ENCODE peak calls at places on chromosome 2, in six cellular contexts. M is WERI-Rb-1, L is lower lobe of right lung, B is cardiac fibroblast, X is RWPE1, E is tibial artery. R is an unnamed sample.

GRCh38 chr2:46988733-46989481 is 73.3 kb upstream of the MCFD2 start:
- DNase-seq in L (no peak), E (no peak), B (no peak), X (no peak), M (peak), R (no peak)

GRCh38 chr2:207504513-207505171 is 25.1 kb upstream of the CREB1 start:
- DNase-seq in X (no peak), B (peak), M (peak), L (no peak), E (no peak), R (no peak)

GRCh38 chr2:29021886-29022285 is 40.8 kb downstream of the TOGARAM2 start:
- DNase-seq in M (no peak), B (no peak), L (no peak), E (no peak), X (no peak), R (no peak)

GRCh38 chr2:240358821-240359342 is 76.6 kb upstream of the GPC1 start:
- DNase-seq in X (no peak), M (no peak), B (no peak), L (peak), E (no peak), R (peak)

GRCh38 chr2:110121592-110121991 is 6.0 kb upstream of the MALL start:
- DNase-seq in L (no peak), E (no peak), X (no peak), B (no peak), M (no peak), R (no peak)

GRCh38 chr2:233034-233433 is 30.8 kb downstream of the SH3YL1 start:
- DNase-seq in L (no peak), X (no peak), B (no peak), M (no peak), E (no peak), R (no peak)

GRCh38 chr2:231133365-231134114 is 8.7 kb upstream of the HTR2B start:
- DNase-seq in X (no peak), B (peak), M (no peak), L (no peak), E (no peak), R (no peak)

GRCh38 chr2:186590538-186591441 is 934 bp downstream of the ITGAV start:
- DNase-seq in E (no peak), X (peak), M (peak), L (no peak), B (peak), R (peak)

GRCh38 chr2:190717306-190717705 is 68.4 kb downstream of the NAB1 start:
- DNase-seq in L (no peak), M (no peak), X (no peak), E (no peak), B (no peak), R (no peak)

GRCh38 chr2:159960413-159960812 is 102.0 kb downstream of the PLA2R1 start:
- DNase-seq in B (peak), E (no peak), L (no peak), X (peak), M (no peak), R (no peak)

GRCh38 chr2:12948963-12949353 is 232.2 kb downstream of the TRIB2 start:
- DNase-seq in X (no peak), M (no peak), E (no peak), B (no peak), L (no peak), R (no peak)

GRCh38 chr2:106944220-106944619 is 58.3 kb upstream of the ST6GAL2 start:
- DNase-seq in B (peak), L (no peak), X (no peak), E (no peak), M (no peak), R (no peak)

GRCh38 chr2:7707723-7708122 is 790.5 kb downstream of the RNF144A start:
- DNase-seq in B (no peak), E (no peak), X (peak), M (no peak), L (no peak), R (no peak)

GRCh38 chr2:20187331-20187730 is 37.6 kb downstream of the SDC1 start:
- DNase-seq in E (no peak), M (no peak), L (no peak), X (no peak), B (no peak), R (no peak)

GRCh38 chr2:158142568-158143332 is 41.1 kb downstream of the UPP2 start:
- DNase-seq in X (no peak), L (no peak), B (peak), M (no peak), E (no peak), R (no peak)

GRCh38 chr2:120433816-120434290 is 87.9 kb downstream of the INHBB start:
- DNase-seq in L (no peak), X (no peak), E (no peak), M (no peak), B (no peak), R (no peak)

GRCh38 chr2:58447586-58447985 is 206.5 kb upstream of the FANCL start:
- DNase-seq in L (no peak), B (no peak), M (no peak), E (no peak), X (peak), R (no peak)

GRCh38 chr2:95231723-95232122 is 24.4 kb downstream of the ZNF892 start:
- DNase-seq in X (peak), B (peak), L (peak), E (no peak), M (peak), R (peak)

GRCh38 chr2:197799072-197799471 is 5.3 kb upstream of the PLCL1 start:
- DNase-seq in E (no peak), M (no peak), L (no peak), B (peak), X (no peak), R (no peak)

GRCh38 chr2:29900971-29901633 is 20.3 kb downstream of the ALK start:
- DNase-seq in E (no peak), X (no peak), B (no peak), M (no peak), L (no peak), R (no peak)

GRCh38 chr2:43399515-43400245 is 173.3 kb upstream of the ZFP36L2 start:
- DNase-seq in E (no peak), X (peak), M (no peak), B (peak), L (no peak), R (no peak)

GRCh38 chr2:73947412-73948018 is 20.8 kb downstream of the DGUOK start:
- DNase-seq in X (no peak), L (no peak), B (no peak), E (no peak), M (peak), R (no peak)

GRCh38 chr2:11753452-11753885 is 7.0 kb downstream of the LPIN1 start:
- DNase-seq in B (no peak), E (no peak), X (peak), L (peak), M (no peak), R (no peak)

GRCh38 chr2:714005-714741 is 37.0 kb upstream of the TMEM18 start:
- DNase-seq in E (no peak), M (peak), X (peak), L (no peak), B (peak), R (peak)

GRCh38 chr2:36356990-36357505 is 1.5 kb downstream of the CRIM1 start:
- DNase-seq in E (no peak), X (no peak), M (peak), L (no peak), B (no peak), R (peak)

GRCh38 chr2:172710584-172711024 is 25.0 kb upstream of the RAPGEF4 start:
- DNase-seq in M (peak), X (peak), E (no peak), L (no peak), B (peak), R (peak)

GRCh38 chr2:98822301-98823164 is 91.6 kb upstream of the MGAT4A start:
- DNase-seq in M (no peak), X (no peak), B (no peak), L (peak), E (peak), R (peak)

GRCh38 chr2:65291221-65292094 is 63.8 kb downstream of the ACTR2 start:
- DNase-seq in L (no peak), B (no peak), M (no peak), E (no peak), X (no peak), R (no peak)

GRCh38 chr2:13353083-13353482 is 636.3 kb downstream of the TRIB2 start:
- DNase-seq in B (no peak), X (no peak), L (no peak), M (no peak), E (no peak), R (no peak)

GRCh38 chr2:128316777-128317185 is 1.9 kb downstream of the HS6ST1 start:
- DNase-seq in B (no peak), E (no peak), X (no peak), L (peak), M (no peak), R (no peak)

GRCh38 chr2:199136241-199136640 is 321.5 kb downstream of the SATB2 start:
- DNase-seq in L (no peak), X (no peak), B (no peak), E (no peak), M (no peak), R (no peak)

DNA sequence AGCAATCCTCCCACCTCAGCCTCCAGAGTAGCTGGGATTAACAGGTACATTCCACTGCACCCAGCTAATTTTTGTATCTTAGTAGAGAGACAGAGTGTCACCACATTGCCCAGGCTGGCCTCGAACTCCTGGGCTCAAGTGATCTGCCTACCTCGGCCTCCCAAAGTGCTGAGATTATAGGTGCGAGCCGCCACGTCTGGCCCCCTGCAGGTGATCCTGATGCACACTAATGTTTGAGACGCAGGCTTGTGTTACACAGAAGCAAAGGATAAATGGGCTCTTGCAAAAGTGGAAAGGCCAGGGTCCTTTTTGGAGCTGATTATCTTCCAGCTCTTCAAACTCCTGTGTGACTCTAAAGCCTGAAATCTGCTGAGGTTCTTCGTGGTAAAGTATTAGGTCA is 84.2 kb downstream of the TGFA start:
- DNase-seq in L (no peak), B (no peak), E (no peak), X (no peak), M (no peak), R (no peak)
- TF ChIP-seq CTCF in L (no peak), B (no peak), E (no peak), X (no peak), M (peak), R (peak)

GRCh38 chr2:62723253-62723652 is 17.7 kb downstream of the EHBP1 start:
- DNase-seq in B (no peak), E (no peak), X (no peak), M (no peak), L (no peak), R (no peak)

GRCh38 chr2:62724106-62724505 is 18.6 kb downstream of the EHBP1 start:
- DNase-seq in E (no peak), X (no peak), M (no peak), L (no peak), B (peak), R (no peak)

GRCh38 chr2:62727259-62727867 is 21.9 kb downstream of the EHBP1 start:
- DNase-seq in B (no peak), E (no peak), L (no peak), X (no peak), M (no peak), R (no peak)

GRCh38 chr2:62725712-62726055 is 20.2 kb downstream of the EHBP1 start:
- DNase-seq in M (no peak), B (no peak), E (no peak), X (no peak), L (no peak), R (no peak)

DNA sequence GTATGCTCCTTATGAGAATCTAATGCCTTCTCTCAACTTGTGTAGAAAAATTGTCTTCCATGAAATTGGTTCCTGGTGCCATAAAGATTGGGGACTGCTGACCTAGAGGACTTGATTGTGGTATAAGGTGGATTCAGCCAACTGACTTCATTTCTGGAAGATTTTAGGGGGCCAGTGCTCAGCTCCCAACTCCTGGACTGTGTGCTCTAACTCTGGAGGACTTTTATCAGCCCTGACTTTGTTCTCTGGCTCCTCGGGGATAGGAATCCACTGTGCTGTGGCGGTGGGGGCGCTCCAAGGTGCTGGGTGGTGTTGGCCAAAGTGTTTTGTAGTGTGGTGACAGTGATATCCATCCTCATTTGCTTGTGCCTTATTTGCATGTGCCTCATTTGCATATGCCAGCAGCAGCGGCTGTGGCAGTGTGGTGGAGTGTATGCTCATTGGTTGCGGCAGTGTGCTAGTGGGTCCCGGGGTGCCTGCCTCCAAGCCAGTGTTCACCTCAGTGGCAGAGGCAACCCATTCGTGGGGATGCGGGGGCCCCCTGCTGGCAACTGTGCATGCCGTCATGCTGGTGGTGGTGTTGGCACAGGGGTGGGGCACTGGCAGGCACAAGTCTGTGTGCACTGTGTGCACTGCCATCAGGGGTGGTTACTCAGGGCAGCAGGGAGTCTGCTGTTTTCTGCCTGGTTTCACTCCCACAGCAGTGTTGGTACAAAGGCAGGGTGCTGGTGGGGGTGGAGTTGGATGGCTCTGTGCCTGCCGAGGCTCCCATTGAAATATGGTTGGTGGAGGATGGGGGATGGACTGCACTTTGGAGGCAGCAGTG is 19.6 kb downstream of the EHBP1 start:
- DNase-seq in E (no peak), M (peak), B (no peak), L (peak), X (no peak), R (peak)
- TF ChIP-seq CTCF in E (no peak), M (peak), B (peak), L (peak), X (no peak), R (peak)

GRCh38 chr2:229407170-229407569 is 136.1 kb upstream of the PID1 start:
- DNase-seq in M (no peak), E (peak), B (peak), X (peak), L (peak), R (no peak)
- TF ChIP-seq CTCF in M (no peak), E (no peak), B (no peak), X (no peak), L (no peak), R (no peak)

GRCh38 chr2:180359522-180360282 is 352.6 kb upstream of the CWC22 start:
- DNase-seq in M (no peak), X (peak), B (no peak), L (no peak), E (no peak), R (no peak)
- TF ChIP-seq CTCF in M (peak), X (no peak), B (no peak), L (no peak), E (no peak), R (no peak)

GRCh38 chr2:16817305-16818202 is 151.9 kb upstream of the CYRIA start:
- DNase-seq in B (no peak), E (no peak), L (no peak), X (no peak), M (no peak), R (no peak)

GRCh38 chr2:16818203-16818556 is 152.5 kb upstream of the CYRIA start:
- DNase-seq in B (no peak), L (no peak), M (no peak), E (no peak), X (no peak), R (no peak)

GRCh38 chr2:16821696-16822095 is 156.1 kb upstream of the CYRIA start:
- DNase-seq in L (no peak), X (no peak), M (no peak), B (no peak), E (no peak), R (no peak)

GRCh38 chr2:16813593-16813992 is 148.0 kb upstream of the CYRIA start:
- DNase-seq in B (no peak), X (no peak), L (no peak), M (peak), E (no peak), R (no peak)

GRCh38 chr2:16816522-16816921 is 150.9 kb upstream of the CYRIA start:
- DNase-seq in B (no peak), M (no peak), E (no peak), L (no peak), X (no peak), R (no peak)
- TF ChIP-seq CTCF in B (no peak), M (no peak), E (no peak), L (no peak), X (no peak), R (no peak)

DNA sequence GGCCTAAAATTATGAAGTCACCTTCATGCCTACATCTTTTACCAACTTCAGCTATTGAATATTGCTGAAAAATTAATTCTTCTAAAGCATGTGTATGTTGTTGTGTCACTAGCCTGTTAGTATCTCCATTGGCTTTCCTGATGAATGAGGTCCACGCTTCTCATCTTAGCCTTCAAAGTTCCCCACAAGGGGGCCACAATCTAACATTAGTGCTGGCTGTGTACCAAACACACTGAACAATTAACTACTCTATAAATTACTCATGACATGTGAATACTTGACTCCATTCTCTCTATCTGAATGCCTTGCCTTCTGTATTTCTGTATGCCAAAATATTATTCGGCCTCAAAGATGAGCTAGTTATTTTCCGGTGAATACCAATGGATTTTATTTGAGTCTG is 208.7 kb upstream of the COL3A1 start:
- DNase-seq in B (peak), L (no peak), E (no peak), X (peak), M (peak), R (no peak)
- TF ChIP-seq CTCF in B (peak), L (no peak), E (no peak), X (no peak), M (peak), R (peak)

GRCh38 chr2:27071277-27071989 is at the start of gene OST4:
- DNase-seq in E (peak), X (peak), L (peak), B (peak), M (peak), R (peak)
- TF ChIP-seq CTCF in E (no peak), X (no peak), L (no peak), B (no peak), M (peak), R (no peak)

GRCh38 chr2:234483568-234484251 is 13.2 kb downstream of the ARL4C start:
- DNase-seq in X (no peak), L (peak), M (no peak), E (no peak), B (no peak), R (no peak)
- TF ChIP-seq CTCF in X (no peak), L (peak), M (no peak), E (peak), B (peak), R (no peak)

GRCh38 chr2:24971300-24971549 is 530 bp downstream of the DNAJC27 start:
- DNase-seq in X (no peak), E (no peak), M (no peak), B (no peak), L (no peak), R (no peak)
- TF ChIP-seq CTCF in X (no peak), E (no peak), M (no peak), B (no peak), L (no peak), R (no peak)

DNA sequence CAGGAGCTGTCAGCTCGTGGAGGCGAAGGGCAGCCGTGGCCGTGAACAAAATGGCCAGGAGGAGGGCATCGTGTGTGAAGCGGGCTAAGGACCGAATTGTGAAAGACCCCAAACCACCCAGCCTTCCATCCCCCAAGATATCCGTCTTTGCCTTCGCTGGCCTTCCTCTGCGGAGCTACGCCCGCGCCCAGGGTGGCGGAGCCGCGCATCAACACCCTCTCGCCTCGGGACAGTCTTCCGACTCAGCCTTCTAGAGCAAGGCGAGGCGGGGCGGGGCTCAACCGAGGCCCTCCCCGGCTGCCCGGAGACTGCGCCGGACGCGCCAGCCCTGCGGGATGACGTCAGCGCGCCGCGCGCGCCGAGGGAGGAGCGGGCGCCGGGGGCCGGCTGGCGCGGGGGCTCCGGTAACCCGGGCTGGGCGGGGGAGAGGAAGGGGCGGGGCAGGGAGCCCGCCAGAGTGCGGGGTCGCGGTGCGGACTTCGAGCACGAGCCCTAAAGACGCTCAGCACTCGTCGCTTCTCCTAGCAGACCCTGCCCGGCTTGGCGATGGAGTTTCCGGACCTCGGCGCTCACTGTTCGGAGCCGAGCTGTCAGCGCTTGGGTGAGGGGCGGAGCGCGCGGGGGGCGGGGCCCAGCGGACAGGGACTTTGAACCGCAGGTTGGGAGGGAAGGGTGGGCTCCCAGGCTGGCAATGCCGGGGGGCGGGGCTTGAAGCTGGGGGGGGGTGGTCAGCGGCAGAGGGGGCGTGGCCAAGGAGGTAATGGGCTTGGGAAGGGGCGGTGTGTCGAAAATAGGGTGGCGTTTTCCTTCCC is at the start of gene ZFAND2B:
- DNase-seq in B (peak), E (peak), X (peak), L (peak), M (peak), R (peak)
- TF ChIP-seq CTCF in B (peak), E (peak), X (no peak), L (no peak), M (no peak), R (no peak)

R was measured in glutamatergic neuron.